ENCODE peak calls at places on chromosomes 11 and 22, in seven cellular contexts. F is amniotic stem cell; N is breast epithelium; E is naive thymus-derived CD8-positive, alpha-beta T cell; K is NCI-H1930; U is ELR; H is stimulated activated CD4-positive, alpha-beta T cell treated with anti-CD3 and anti-CD28 coated beads, Interleukin-1b, Interleukin-23, amount 100 ng/mL, for 1 hour. C is an unnamed sample.

GRCh38 chr11:57460756-57461749 is 725 bp downstream of the RTN4RL2 start:
- DNase-seq in F (no peak), N (no peak), E (no peak), K (no peak), U (no peak), H (no peak), C (no peak)

GRCh38 chr11:48024635-48025071 is 44.3 kb downstream of the PTPRJ start:
- DNase-seq in F (no peak), N (no peak), E (no peak), K (no peak), U (no peak), H (no peak), C (no peak)

GRCh38 chr11:69484427-69485259 is 3.2 kb downstream of the LINC01488 start:
- DNase-seq in F (no peak), N (no peak), E (no peak), K (no peak), U (no peak), H (no peak), C (no peak)

GRCh38 chr22:35552846-35553245 is 12.2 kb downstream of the RASD2 start:
- DNase-seq in F (no peak), N (no peak), E (no peak), K (no peak), U (no peak), H (no peak), C (no peak)

GRCh38 chr22:47633111-47633510 is 870.7 kb downstream of the TBC1D22A start:
- DNase-seq in F (no peak), N (no peak), E (no peak), K (no peak), U (no peak), H (no peak), C (no peak)

GRCh38 chr22:33361581-33361980 is 303.4 kb upstream of the SYN3 start:
- DNase-seq in F (no peak), N (no peak), E (no peak), K (no peak), U (no peak), H (no peak), C (no peak)

GRCh38 chr11:6452219-6452618 is 11.4 kb upstream of the HPX start:
- DNase-seq in F (no peak), N (no peak), E (no peak), K (no peak), U (no peak), H (no peak), C (no peak)

GRCh38 chr22:41377846-41378245 is 3.9 kb upstream of the TEF start:
- DNase-seq in F (no peak), N (no peak), E (no peak), K (no peak), U (no peak), H (no peak), C (no peak)

GRCh38 chr11:62925308-62925707 is 4.1 kb upstream of the CHRM1 start:
- DNase-seq in F (no peak), N (no peak), E (no peak), K (no peak), U (no peak), H (no peak), C (no peak)

GRCh38 chr11:94507485-94507884 is 4.8 kb upstream of the C11orf97 start:
- DNase-seq in F (no peak), N (no peak), E (no peak), K (no peak), U (peak; percentile 38), H (no peak), C (no peak)

GRCh38 chr11:17076517-17077239 is 789 bp downstream of the RPS13 start:
- DNase-seq in F (no peak), N (no peak), E (no peak), K (no peak), U (no peak), H (no peak), C (peak; percentile 24)

GRCh38 chr11:114284021-114284420 is 12.2 kb upstream of the NNMT start:
- DNase-seq in F (no peak), N (no peak), E (no peak), K (no peak), U (no peak), H (no peak), C (no peak)

GRCh38 chr11:16902979-16903378 is 111.2 kb downstream of the PLEKHA7 start:
- DNase-seq in F (no peak), N (no peak), E (no peak), K (no peak), U (peak; percentile 25), H (no peak), C (no peak)

GRCh38 chr11:120372296-120372695 is 36.1 kb downstream of the ARHGEF12 start:
- DNase-seq in F (no peak), N (no peak), E (no peak), K (no peak), U (no peak), H (no peak), C (no peak)

GRCh38 chr11:81874627-81875026 is 859.0 kb downstream of the FAM181B start:
- DNase-seq in F (no peak), N (no peak), E (peak; percentile 18), K (no peak), U (no peak), H (no peak), C (no peak)

GRCh38 chr11:72378704-72379383 is 55.5 kb downstream of the CLPB start:
- DNase-seq in F (no peak), N (no peak), E (no peak), K (no peak), U (no peak), H (no peak), C (no peak)

GRCh38 chr11:111733009-111733408 is 33.2 kb downstream of the PPP2R1B start:
- DNase-seq in F (peak; percentile 76), N (no peak), E (no peak), K (no peak), U (peak; percentile 85), H (no peak), C (no peak)

GRCh38 chr11:47918882-47919495 is 61.4 kb upstream of the PTPRJ start:
- DNase-seq in F (peak; percentile 19), N (no peak), E (no peak), K (no peak), U (peak; percentile 76), H (no peak), C (no peak)

GRCh38 chr11:606245-606644 is 9.5 kb downstream of the IRF7 start:
- DNase-seq in F (no peak), N (peak; percentile 69), E (no peak), K (no peak), U (no peak), H (no peak), C (no peak)

GRCh38 chr11:83661491-83662350 is 375.6 kb upstream of the CCDC90B start:
- DNase-seq in F (no peak), N (no peak), E (no peak), K (no peak), U (no peak), H (no peak), C (no peak)

GRCh38 chr11:125990244-125990643 is 44.4 kb downstream of the VSIG10L2 start:
- DNase-seq in F (no peak), N (no peak), E (no peak), K (no peak), U (no peak), H (no peak), C (no peak)

GRCh38 chr11:120326845-120327281 is 1.8 kb downstream of the TLCD5 start:
- DNase-seq in F (no peak), N (no peak), E (no peak), K (no peak), U (no peak), H (no peak), C (no peak)

GRCh38 chr11:1674879-1675235 is 22.1 kb upstream of the KRTAP5-6 start:
- DNase-seq in F (no peak), N (no peak), E (no peak), K (no peak), U (no peak), H (no peak), C (no peak)

GRCh38 chr11:125724125-125724524 is 22.0 kb upstream of the PATE1 start:
- DNase-seq in F (no peak), N (no peak), E (no peak), K (no peak), U (peak; percentile 36), H (no peak), C (peak; percentile 9)

GRCh38 chr11:121968638-121969037 is 147.4 kb downstream of the BLID start:
- DNase-seq in F (no peak), N (no peak), E (no peak), K (peak; percentile 34), U (no peak), H (no peak), C (no peak)

GRCh38 chr22:23251445-23252093 is 71.3 kb downstream of the BCR start:
- DNase-seq in F (no peak), N (no peak), E (no peak), K (no peak), U (peak; percentile 49), H (no peak), C (no peak)

GRCh38 chr11:119175493-119176077 is 7.1 kb downstream of the NLRX1 start:
- DNase-seq in F (no peak), N (no peak), E (no peak), K (no peak), U (peak; percentile 62), H (no peak), C (peak; percentile 49)

GRCh38 chr11:8729837-8730696 is 47.5 kb downstream of the RPL27A start:
- DNase-seq in F (no peak), N (no peak), E (no peak), K (no peak), U (no peak), H (no peak), C (peak; percentile 70)

GRCh38 chr22:40463727-40464126 is 93.3 kb downstream of the SGSM3 start:
- DNase-seq in F (no peak), N (no peak), E (no peak), K (no peak), U (no peak), H (no peak), C (no peak)

GRCh38 chr11:3222003-3222855 is 3.6 kb upstream of the MRGPRG start:
- DNase-seq in F (no peak), N (peak; percentile 38), E (no peak), K (no peak), U (no peak), H (no peak), C (no peak)

GRCh38 chr22:20459862-20460261 is 22.2 kb upstream of the SCARF2 start:
- DNase-seq in F (no peak), N (no peak), E (no peak), K (no peak), U (no peak), H (no peak), C (no peak)

GRCh38 chr11:11329062-11329806 is 23.8 kb downstream of the CSNK2A3 start:
- DNase-seq in F (no peak), N (no peak), E (no peak), K (no peak), U (no peak), H (no peak), C (no peak)

GRCh38 chr11:44223261-44223660 is 86.7 kb downstream of the ALX4 start:
- DNase-seq in F (peak; percentile 50), N (no peak), E (no peak), K (no peak), U (peak; percentile 33), H (no peak), C (no peak)

GRCh38 chr22:21942407-21942895 is 10.2 kb downstream of the PPM1F start:
- DNase-seq in F (peak; percentile 47), N (peak; percentile 65), E (no peak), K (no peak), U (peak; percentile 93), H (no peak), C (no peak)

GRCh38 chr11:46026616-46027293 is 94.5 kb downstream of the PHF21A start:
- DNase-seq in F (peak; percentile 48), N (no peak), E (no peak), K (no peak), U (peak; percentile 55), H (no peak), C (no peak)

GRCh38 chr11:86990520-86990919 is 35.3 kb upstream of the FZD4 start:
- DNase-seq in F (no peak), N (no peak), E (no peak), K (no peak), U (peak; percentile 66), H (no peak), C (no peak)

GRCh38 chr11:68282141-68282860 is 10.5 kb upstream of the C11orf24 start:
- DNase-seq in F (no peak), N (no peak), E (no peak), K (no peak), U (no peak), H (no peak), C (peak; percentile 43)

GRCh38 chr11:11400635-11401232 is 47.7 kb upstream of the CSNK2A3 start:
- DNase-seq in F (no peak), N (no peak), E (no peak), K (no peak), U (peak; percentile 10), H (no peak), C (peak; percentile 35)

C was measured in K562.